ENCODE peak calls at places on chromosomes 12 and 14, in nine cellular contexts. One of them, this sample, is unnamed.

GRCh38 chr12:82800185-82800584 is 113.5 kb downstream of the TMTC2 start:
- DNase-seq in testis: no peak
- DNase-seq in heart left ventricle: no peak
- DNase-seq in brain microvascular endothelial cell: no peak
- DNase-seq in psoas muscle: no peak
- DNase-seq in pancreas: no peak
- DNase-seq in stomach: no peak
- DNase-seq in activated B cell treated with CpG ODN at 0.5 μM for 24 hours: no peak
- DNase-seq in A673: no peak
- DNase-seq in this sample: no peak

GRCh38 chr12:54147186-54147585 is 41.6 kb downstream of the SMUG1 start:
- DNase-seq in testis: no peak
- DNase-seq in heart left ventricle: no peak
- DNase-seq in brain microvascular endothelial cell: no peak
- DNase-seq in psoas muscle: no peak
- DNase-seq in pancreas: no peak
- DNase-seq in stomach: peak
- DNase-seq in activated B cell treated with CpG ODN at 0.5 μM for 24 hours: no peak
- DNase-seq in A673: no peak
- DNase-seq in this sample: no peak

GRCh38 chr12:9328065-9328464 is 119.9 kb upstream of the PZP start:
- DNase-seq in testis: no peak
- DNase-seq in heart left ventricle: no peak
- DNase-seq in brain microvascular endothelial cell: no peak
- DNase-seq in psoas muscle: no peak
- DNase-seq in pancreas: no peak
- DNase-seq in stomach: no peak
- DNase-seq in activated B cell treated with CpG ODN at 0.5 μM for 24 hours: no peak
- DNase-seq in A673: no peak
- DNase-seq in this sample: no peak

GRCh38 chr12:62533755-62534107 is 67.1 kb downstream of the MON2 start:
- DNase-seq in testis: no peak
- DNase-seq in heart left ventricle: no peak
- DNase-seq in brain microvascular endothelial cell: no peak
- DNase-seq in psoas muscle: no peak
- DNase-seq in pancreas: no peak
- DNase-seq in stomach: peak
- DNase-seq in activated B cell treated with CpG ODN at 0.5 μM for 24 hours: no peak
- DNase-seq in A673: no peak
- DNase-seq in this sample: no peak

GRCh38 chr12:114875323-114875722 is 191.3 kb upstream of the TBX3 start:
- DNase-seq in testis: no peak
- DNase-seq in heart left ventricle: no peak
- DNase-seq in brain microvascular endothelial cell: no peak
- DNase-seq in psoas muscle: no peak
- DNase-seq in pancreas: no peak
- DNase-seq in stomach: no peak
- DNase-seq in activated B cell treated with CpG ODN at 0.5 μM for 24 hours: no peak
- DNase-seq in A673: no peak
- DNase-seq in this sample: no peak

GRCh38 chr14:102317564-102318248 is 1.8 kb upstream of the ZNF839 start:
- DNase-seq in testis: peak
- DNase-seq in heart left ventricle: peak
- DNase-seq in brain microvascular endothelial cell: no peak
- DNase-seq in psoas muscle: no peak
- DNase-seq in pancreas: no peak
- DNase-seq in stomach: no peak
- DNase-seq in activated B cell treated with CpG ODN at 0.5 μM for 24 hours: no peak
- DNase-seq in A673: peak
- DNase-seq in this sample: no peak

GRCh38 chr14:58428011-58428807 is 690 bp downstream of the KIAA0586 start:
- DNase-seq in testis: peak
- DNase-seq in heart left ventricle: no peak
- DNase-seq in brain microvascular endothelial cell: peak
- DNase-seq in psoas muscle: no peak
- DNase-seq in pancreas: no peak
- DNase-seq in stomach: no peak
- DNase-seq in activated B cell treated with CpG ODN at 0.5 μM for 24 hours: no peak
- DNase-seq in A673: peak
- DNase-seq in this sample: no peak

GRCh38 chr12:5792350-5792749 is 152.7 kb downstream of the ANO2 start:
- DNase-seq in testis: no peak
- DNase-seq in heart left ventricle: no peak
- DNase-seq in brain microvascular endothelial cell: no peak
- DNase-seq in psoas muscle: no peak
- DNase-seq in pancreas: no peak
- DNase-seq in stomach: no peak
- DNase-seq in activated B cell treated with CpG ODN at 0.5 μM for 24 hours: no peak
- DNase-seq in A673: no peak
- DNase-seq in this sample: no peak

GRCh38 chr14:92646952-92647461 is 101.4 kb downstream of the LGMN start:
- DNase-seq in testis: no peak
- DNase-seq in heart left ventricle: no peak
- DNase-seq in brain microvascular endothelial cell: peak
- DNase-seq in psoas muscle: no peak
- DNase-seq in pancreas: no peak
- DNase-seq in stomach: no peak
- DNase-seq in activated B cell treated with CpG ODN at 0.5 μM for 24 hours: no peak
- DNase-seq in A673: no peak
- DNase-seq in this sample: no peak

GRCh38 chr14:80047761-80048160 is 163.5 kb downstream of the DIO2 start:
- DNase-seq in testis: no peak
- DNase-seq in heart left ventricle: no peak
- DNase-seq in brain microvascular endothelial cell: peak
- DNase-seq in psoas muscle: no peak
- DNase-seq in pancreas: no peak
- DNase-seq in stomach: no peak
- DNase-seq in activated B cell treated with CpG ODN at 0.5 μM for 24 hours: no peak
- DNase-seq in A673: peak
- DNase-seq in this sample: no peak

GRCh38 chr12:2648406-2648805 is 146.4 kb upstream of the FKBP4 start:
- DNase-seq in testis: no peak
- DNase-seq in heart left ventricle: no peak
- DNase-seq in brain microvascular endothelial cell: no peak
- DNase-seq in psoas muscle: no peak
- DNase-seq in pancreas: no peak
- DNase-seq in stomach: no peak
- DNase-seq in activated B cell treated with CpG ODN at 0.5 μM for 24 hours: no peak
- DNase-seq in A673: no peak
- DNase-seq in this sample: no peak

GRCh38 chr12:112121780-112122565 is 3.4 kb upstream of the TRAFD1 start:
- DNase-seq in testis: peak
- DNase-seq in heart left ventricle: peak
- DNase-seq in brain microvascular endothelial cell: peak
- DNase-seq in psoas muscle: peak
- DNase-seq in pancreas: peak
- DNase-seq in stomach: peak
- DNase-seq in activated B cell treated with CpG ODN at 0.5 μM for 24 hours: no peak
- DNase-seq in A673: peak
- DNase-seq in this sample: peak

GRCh38 chr12:54352022-54352531 is 12.2 kb downstream of the GPR84 start:
- DNase-seq in testis: peak
- DNase-seq in heart left ventricle: peak
- DNase-seq in brain microvascular endothelial cell: no peak
- DNase-seq in psoas muscle: peak
- DNase-seq in pancreas: peak
- DNase-seq in stomach: peak
- DNase-seq in activated B cell treated with CpG ODN at 0.5 μM for 24 hours: no peak
- DNase-seq in A673: peak
- DNase-seq in this sample: peak

GRCh38 chr14:39847191-39847590 is 415.0 kb upstream of the FBXO33 start:
- DNase-seq in testis: no peak
- DNase-seq in heart left ventricle: no peak
- DNase-seq in brain microvascular endothelial cell: no peak
- DNase-seq in psoas muscle: no peak
- DNase-seq in pancreas: no peak
- DNase-seq in stomach: no peak
- DNase-seq in activated B cell treated with CpG ODN at 0.5 μM for 24 hours: no peak
- DNase-seq in A673: no peak
- DNase-seq in this sample: no peak

GRCh38 chr14:83757896-83758295 is 1772.0 kb upstream of the FLRT2 start:
- DNase-seq in testis: no peak
- DNase-seq in heart left ventricle: no peak
- DNase-seq in brain microvascular endothelial cell: peak
- DNase-seq in psoas muscle: no peak
- DNase-seq in pancreas: no peak
- DNase-seq in stomach: no peak
- DNase-seq in activated B cell treated with CpG ODN at 0.5 μM for 24 hours: no peak
- DNase-seq in A673: no peak
- DNase-seq in this sample: no peak

GRCh38 chr12:130649101-130649571 is 67.0 kb downstream of the RIMBP2 start:
- DNase-seq in testis: peak
- DNase-seq in heart left ventricle: no peak
- DNase-seq in brain microvascular endothelial cell: no peak
- DNase-seq in psoas muscle: no peak
- DNase-seq in pancreas: no peak
- DNase-seq in stomach: no peak
- DNase-seq in activated B cell treated with CpG ODN at 0.5 μM for 24 hours: no peak
- DNase-seq in A673: no peak
- DNase-seq in this sample: peak

GRCh38 chr12:55072093-55072492 is 52.3 kb downstream of the NEUROD4 start:
- DNase-seq in testis: peak
- DNase-seq in heart left ventricle: peak
- DNase-seq in brain microvascular endothelial cell: no peak
- DNase-seq in psoas muscle: peak
- DNase-seq in pancreas: peak
- DNase-seq in stomach: peak
- DNase-seq in activated B cell treated with CpG ODN at 0.5 μM for 24 hours: peak
- DNase-seq in A673: peak
- DNase-seq in this sample: peak

GRCh38 chr12:84497819-84498218 is 414.8 kb downstream of the SLC6A15 start:
- DNase-seq in testis: no peak
- DNase-seq in heart left ventricle: no peak
- DNase-seq in brain microvascular endothelial cell: peak
- DNase-seq in psoas muscle: no peak
- DNase-seq in pancreas: no peak
- DNase-seq in stomach: no peak
- DNase-seq in activated B cell treated with CpG ODN at 0.5 μM for 24 hours: no peak
- DNase-seq in A673: peak
- DNase-seq in this sample: no peak

DNA sequence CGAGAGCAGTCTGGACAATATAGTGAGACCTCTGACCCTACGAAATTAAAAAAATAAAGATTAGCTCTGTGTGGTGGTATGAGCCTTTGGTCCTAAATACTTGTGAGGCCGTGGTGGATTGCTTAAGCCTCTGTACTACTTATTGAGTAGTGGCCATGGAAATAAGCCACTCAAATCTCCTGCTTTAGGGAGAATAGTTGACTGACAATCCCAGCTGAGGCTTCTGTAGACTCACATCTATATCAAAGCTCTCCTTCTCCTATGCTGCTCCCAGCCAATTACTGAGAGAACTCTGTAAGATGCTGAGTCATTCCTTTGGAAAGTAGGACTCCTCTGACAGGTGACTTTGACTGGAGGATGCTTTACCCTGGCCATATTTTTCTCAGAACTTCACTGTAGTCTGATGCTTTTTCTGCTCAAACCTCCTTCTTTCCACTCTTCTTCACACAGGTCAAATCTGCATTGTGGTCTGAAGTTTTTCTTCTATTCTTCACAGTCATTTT is 420.2 kb downstream of the SLC6A15 start:
- DNase-seq in testis: no peak
- DNase-seq in heart left ventricle: no peak
- DNase-seq in brain microvascular endothelial cell: no peak
- DNase-seq in psoas muscle: no peak
- DNase-seq in pancreas: no peak
- DNase-seq in stomach: no peak
- DNase-seq in activated B cell treated with CpG ODN at 0.5 μM for 24 hours: no peak
- DNase-seq in A673: no peak
- DNase-seq in this sample: no peak
- TF ChIP-seq CTCF in testis: no peak
- TF ChIP-seq CTCF in heart left ventricle: no peak
- TF ChIP-seq CTCF in brain microvascular endothelial cell: no peak
- TF ChIP-seq CTCF in psoas muscle: no peak
- TF ChIP-seq CTCF in pancreas: no peak
- TF ChIP-seq CTCF in stomach: no peak
- TF ChIP-seq CTCF in activated B cell treated with CpG ODN at 0.5 μM for 24 hours: no peak
- TF ChIP-seq CTCF in A673: no peak
- TF ChIP-seq CTCF in this sample: no peak

DNA sequence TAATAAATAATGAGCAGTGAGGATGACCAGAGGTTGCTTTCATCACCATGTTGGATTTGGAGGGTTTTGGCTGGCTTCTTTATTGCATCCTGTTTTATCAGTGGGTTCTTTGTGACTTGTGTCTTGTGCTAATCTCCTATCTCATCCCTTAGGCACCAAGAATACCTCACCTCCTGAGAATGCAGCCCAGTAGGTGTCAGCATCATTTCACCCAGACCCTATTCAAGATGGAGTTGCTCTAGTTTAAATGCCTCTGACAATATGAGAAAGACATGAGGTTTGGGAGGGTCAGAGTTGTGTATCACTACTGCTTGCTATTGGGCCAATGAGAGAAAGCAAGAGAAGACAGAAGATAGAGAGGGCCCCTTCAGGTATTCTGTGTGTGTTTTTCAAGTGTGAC is 592.2 kb downstream of the ETNK1 start:
- DNase-seq in testis: no peak
- DNase-seq in heart left ventricle: no peak
- DNase-seq in brain microvascular endothelial cell: no peak
- DNase-seq in psoas muscle: no peak
- DNase-seq in pancreas: no peak
- DNase-seq in stomach: no peak
- DNase-seq in activated B cell treated with CpG ODN at 0.5 μM for 24 hours: no peak
- DNase-seq in A673: peak
- DNase-seq in this sample: no peak
- TF ChIP-seq CTCF in testis: no peak
- TF ChIP-seq CTCF in heart left ventricle: no peak
- TF ChIP-seq CTCF in brain microvascular endothelial cell: no peak
- TF ChIP-seq CTCF in psoas muscle: no peak
- TF ChIP-seq CTCF in pancreas: no peak
- TF ChIP-seq CTCF in stomach: no peak
- TF ChIP-seq CTCF in activated B cell treated with CpG ODN at 0.5 μM for 24 hours: no peak
- TF ChIP-seq CTCF in A673: peak
- TF ChIP-seq CTCF in this sample: no peak

GRCh38 chr12:12356886-12357696 is at the start of gene BORCS5:
- DNase-seq in testis: peak
- DNase-seq in heart left ventricle: peak
- DNase-seq in brain microvascular endothelial cell: peak
- DNase-seq in psoas muscle: peak
- DNase-seq in pancreas: peak
- DNase-seq in stomach: peak
- DNase-seq in activated B cell treated with CpG ODN at 0.5 μM for 24 hours: peak
- DNase-seq in A673: peak
- DNase-seq in this sample: peak
- TF ChIP-seq CTCF in testis: no peak
- TF ChIP-seq CTCF in heart left ventricle: peak
- TF ChIP-seq CTCF in brain microvascular endothelial cell: peak
- TF ChIP-seq CTCF in psoas muscle: no peak
- TF ChIP-seq CTCF in pancreas: no peak
- TF ChIP-seq CTCF in stomach: no peak
- TF ChIP-seq CTCF in activated B cell treated with CpG ODN at 0.5 μM for 24 hours: no peak
- TF ChIP-seq CTCF in A673: peak
- TF ChIP-seq CTCF in this sample: peak

DNA sequence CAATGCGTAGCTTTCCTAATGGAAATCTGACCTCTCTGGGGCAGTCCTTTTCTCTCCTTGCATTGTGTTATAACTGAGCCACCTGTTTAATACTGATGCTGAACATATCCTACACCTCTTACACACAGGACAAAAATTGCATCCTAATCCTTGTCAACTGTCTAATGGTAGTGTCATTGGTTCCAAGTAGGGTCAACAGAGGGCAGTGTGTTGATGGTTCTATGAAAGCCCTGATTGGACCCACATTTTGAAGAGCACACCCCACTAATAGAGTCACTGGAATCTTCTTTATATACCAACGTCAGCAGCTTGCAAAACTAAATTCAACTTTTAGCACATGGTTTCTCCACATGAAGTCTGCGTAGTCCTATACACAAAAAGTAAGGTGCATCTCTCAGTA is 148.2 kb downstream of the SLC25A21 start:
- DNase-seq in testis: no peak
- DNase-seq in heart left ventricle: no peak
- DNase-seq in brain microvascular endothelial cell: no peak
- DNase-seq in psoas muscle: no peak
- DNase-seq in pancreas: no peak
- DNase-seq in stomach: no peak
- DNase-seq in activated B cell treated with CpG ODN at 0.5 μM for 24 hours: no peak
- DNase-seq in A673: no peak
- DNase-seq in this sample: no peak
- TF ChIP-seq CTCF in testis: no peak
- TF ChIP-seq CTCF in heart left ventricle: no peak
- TF ChIP-seq CTCF in brain microvascular endothelial cell: no peak
- TF ChIP-seq CTCF in psoas muscle: no peak
- TF ChIP-seq CTCF in pancreas: no peak
- TF ChIP-seq CTCF in stomach: no peak
- TF ChIP-seq CTCF in activated B cell treated with CpG ODN at 0.5 μM for 24 hours: no peak
- TF ChIP-seq CTCF in A673: peak
- TF ChIP-seq CTCF in this sample: no peak